ENCODE peak calls at places on chromosomes 12 and 14, in eight cellular contexts. Y, N, G, O, R, H, T and U are unnamed samples.

GRCh38 chr14:53792909-53793308 is 163.7 kb downstream of the BMP4 start:
- DNase-seq in O (no peak), T (no peak), N (no peak), H (no peak), Y (no peak), R (no peak), G (no peak), U (no peak)

GRCh38 chr14:76480426-76480825 is 104.5 kb downstream of the ESRRB start:
- DNase-seq in O (no peak), G (no peak), T (no peak), H (no peak), N (no peak), R (no peak), Y (no peak), U (no peak)

GRCh38 chr12:67280572-67280971 is 11.4 kb downstream of the CAND1 start:
- DNase-seq in R (no peak), Y (no peak), T (no peak), H (no peak), G (no peak), O (no peak), N (no peak), U (no peak)

GRCh38 chr14:21940887-21941855 is 267.6 kb upstream of the OR4E1 start:
- DNase-seq in H (peak; percentile 7), R (no peak), O (peak; percentile 24), G (no peak), N (peak; percentile 2), T (peak; percentile 55), Y (peak; percentile 18), U (no peak)

GRCh38 chr12:2385529-2385928 is 332.7 kb downstream of the CACNA1C start:
- DNase-seq in R (no peak), O (no peak), T (no peak), G (no peak), Y (no peak), N (no peak), H (no peak), U (no peak)

GRCh38 chr14:102474934-102475333 is 34.6 kb downstream of the ANKRD9 start:
- DNase-seq in Y (no peak), H (peak; percentile 95), R (no peak), O (no peak), N (peak; percentile 80), T (no peak), G (peak; percentile 86), U (no peak)

GRCh38 chr12:25648460-25648859 is 95.4 kb upstream of the LMNTD1 start:
- DNase-seq in O (peak; percentile 56), N (peak; percentile 73), Y (peak; percentile 24), H (peak; percentile 50), G (peak; percentile 58), R (no peak), T (no peak), U (no peak)

GRCh38 chr12:104626069-104626690 is 169.4 kb downstream of the CHST11 start:
- DNase-seq in H (no peak), G (no peak), Y (no peak), T (no peak), N (no peak), O (no peak), R (no peak), U (no peak)

GRCh38 chr14:58731465-58732330 is 93.9 kb downstream of the DACT1 start:
- DNase-seq in G (no peak), H (no peak), O (peak; percentile 96), R (no peak), N (peak; percentile 99), Y (peak; percentile 24), T (no peak), U (no peak)

GRCh38 chr12:70733385-70733784 is 96.2 kb upstream of the PTPRB start:
- DNase-seq in T (peak; percentile 63), H (no peak), G (no peak), Y (peak; percentile 71), R (no peak), N (peak; percentile 67), O (peak; percentile 76), U (no peak)

GRCh38 chr12:54017027-54017788 is 8.4 kb downstream of the HOXC8 start:
- DNase-seq in N (no peak), T (no peak), G (peak; percentile 61), O (no peak), H (no peak), Y (peak; percentile 83), R (no peak), U (no peak)

GRCh38 chr14:75879031-75879430 is 102.8 kb downstream of the TGFB3 start:
- DNase-seq in T (no peak), O (no peak), G (no peak), R (no peak), N (peak; percentile 97), H (no peak), Y (no peak), U (no peak)

GRCh38 chr12:123047289-123047688 is 66.8 kb downstream of the ARL6IP4 start:
- DNase-seq in Y (no peak), N (no peak), T (no peak), H (no peak), O (no peak), G (no peak), R (no peak), U (no peak)

GRCh38 chr12:6949063-6949594 is 2.0 kb upstream of the PTPN6 start:
- DNase-seq in N (no peak), T (no peak), H (no peak), O (no peak), R (no peak), G (peak; percentile 34), Y (no peak), U (peak; percentile 34)

DNA sequence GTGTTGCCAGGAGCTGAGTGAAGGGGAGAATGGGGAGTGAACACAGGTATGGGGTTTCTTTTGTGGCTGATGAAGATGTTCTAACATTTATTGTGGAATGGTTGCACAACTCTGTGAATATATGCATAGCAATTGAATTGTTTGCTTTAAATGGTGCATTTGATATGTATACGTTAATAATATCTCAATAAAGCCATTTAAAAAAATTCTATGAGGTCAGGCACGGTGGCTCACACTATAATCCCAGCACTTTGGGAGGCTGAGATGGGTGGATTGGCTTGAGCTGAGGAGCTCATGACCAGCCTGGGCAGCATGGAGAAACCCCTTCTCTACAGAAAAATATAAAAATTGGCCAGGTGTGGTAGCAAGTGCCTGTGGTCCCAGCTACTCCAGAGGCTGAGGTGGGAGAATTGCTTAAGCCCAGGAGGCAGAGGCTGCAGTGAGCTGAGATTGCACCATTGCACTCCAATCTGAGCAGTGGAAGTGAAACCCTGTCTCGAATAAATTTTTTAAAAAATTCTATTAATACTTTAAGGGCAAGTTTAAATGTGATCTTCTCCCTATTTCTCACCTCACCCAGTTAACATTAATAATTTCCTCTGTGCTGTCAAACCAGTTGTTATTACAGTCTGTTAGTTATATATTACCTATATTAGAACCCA is 65.3 kb downstream of the DENND5B start:
- DNase-seq in O (no peak), R (no peak), H (no peak), Y (no peak), T (no peak), G (no peak), N (no peak), U (no peak)
- H3K27ac ChIP-seq in O (no peak overlapping the region), R (no peak overlapping the region), H (no peak overlapping the region), Y (peak overlapping the region; percentile 94), T (no peak overlapping the region), G (no peak overlapping the region), N (no peak overlapping the region), U (no peak overlapping the region)

DNA sequence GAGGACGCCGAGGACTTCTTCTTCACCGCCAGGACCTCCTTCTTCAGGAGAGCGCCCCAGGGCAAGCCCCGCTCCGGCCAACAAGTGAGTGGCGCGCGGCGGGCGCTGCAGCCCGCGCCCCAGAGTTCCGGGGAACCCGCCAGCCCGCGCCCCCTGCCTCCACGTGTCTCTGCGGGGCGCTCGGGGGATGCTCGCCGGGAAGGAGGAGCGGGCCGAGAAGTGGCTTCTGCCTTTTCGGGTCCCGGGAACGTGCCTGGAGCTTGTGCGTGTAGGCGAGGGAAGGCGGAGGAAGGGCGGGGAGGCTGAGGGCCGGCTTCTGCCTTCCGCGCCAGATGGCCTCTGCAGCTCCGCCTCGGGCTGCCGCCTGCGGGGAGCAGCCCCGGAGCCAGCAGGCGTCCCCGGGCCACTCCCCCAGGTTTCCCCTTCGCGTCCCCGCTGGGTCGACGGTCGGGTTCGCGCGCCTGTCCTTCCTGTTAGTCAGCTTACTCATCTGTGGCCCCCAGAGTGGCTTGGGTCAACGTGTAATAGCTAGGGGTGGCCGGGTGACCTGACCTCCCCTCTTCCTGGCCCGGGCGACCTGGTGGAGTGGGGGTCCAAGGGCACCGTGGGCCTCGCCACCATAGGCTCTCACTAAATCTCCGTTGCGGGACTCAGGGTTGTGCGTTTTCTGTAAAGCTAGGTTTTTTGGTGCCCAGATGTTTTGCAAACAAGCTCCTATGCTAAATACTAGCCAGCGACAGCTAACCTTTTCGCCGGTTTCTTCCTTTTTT is 550 bp downstream of the RASSF3 start:
- DNase-seq in T (peak; percentile 44), H (peak; percentile 52), G (peak; percentile 66), Y (peak; percentile 49), R (no peak), N (peak; percentile 50), O (no peak), U (peak; percentile 78)
- TF ChIP-seq POLR2A in T (peak; percentile 44), H (no peak), G (no peak), Y (no peak), R (no peak), N (no peak), O (no peak), U (peak; percentile 31)

GRCh38 chr12:50271724-50272247 is 11.5 kb downstream of the LIMA1 start:
- DNase-seq in N (peak; percentile 55), Y (no peak), G (peak; percentile 30), O (no peak), R (no peak), T (peak; percentile 88), H (no peak), U (no peak)

GRCh38 chr12:50276068-50276467 is 7.3 kb downstream of the LIMA1 start:
- DNase-seq in H (no peak), O (no peak), R (no peak), G (peak; percentile 31), Y (no peak), T (no peak), N (no peak), U (no peak)

GRCh38 chr12:50276912-50277671 is 6.2 kb downstream of the LIMA1 start:
- DNase-seq in H (no peak), R (no peak), G (no peak), N (peak; percentile 23), O (no peak), Y (no peak), T (no peak), U (no peak)

DNA sequence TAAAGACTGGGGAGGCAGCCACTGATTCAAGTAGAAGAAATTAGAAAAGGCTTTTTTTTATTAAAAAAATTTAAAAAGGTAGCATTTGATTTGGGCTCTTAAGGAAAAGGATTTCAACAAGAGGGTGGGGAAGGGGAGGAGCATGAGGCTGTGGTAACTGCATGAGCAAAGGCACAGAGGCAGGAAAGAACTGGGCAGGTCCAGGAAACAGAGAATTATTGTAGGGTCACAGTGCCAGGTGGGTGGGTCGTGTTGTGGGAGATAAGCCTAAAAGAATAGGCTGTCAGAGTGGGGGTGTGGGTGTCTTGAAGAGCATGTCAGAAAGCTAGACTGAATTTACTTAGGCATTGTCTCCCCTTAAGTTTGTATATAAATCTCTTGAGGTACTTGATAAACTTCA is 7.8 kb downstream of the LIMA1 start:
- DNase-seq in R (no peak), Y (no peak), N (no peak), O (no peak), T (no peak), G (peak; percentile 61), H (no peak), U (no peak)
- H3K9me3 ChIP-seq in R (no peaks in the 10 kb centered on the region), Y (no peaks in the 10 kb centered on the region), N (no peaks in the 10 kb centered on the region), O (no peaks in the 10 kb centered on the region), T (no peaks in the 10 kb centered on the region), G (no peaks in the 10 kb centered on the region), H (no peaks in the 10 kb centered on the region), U (no peaks in the 10 kb centered on the region)

DNA sequence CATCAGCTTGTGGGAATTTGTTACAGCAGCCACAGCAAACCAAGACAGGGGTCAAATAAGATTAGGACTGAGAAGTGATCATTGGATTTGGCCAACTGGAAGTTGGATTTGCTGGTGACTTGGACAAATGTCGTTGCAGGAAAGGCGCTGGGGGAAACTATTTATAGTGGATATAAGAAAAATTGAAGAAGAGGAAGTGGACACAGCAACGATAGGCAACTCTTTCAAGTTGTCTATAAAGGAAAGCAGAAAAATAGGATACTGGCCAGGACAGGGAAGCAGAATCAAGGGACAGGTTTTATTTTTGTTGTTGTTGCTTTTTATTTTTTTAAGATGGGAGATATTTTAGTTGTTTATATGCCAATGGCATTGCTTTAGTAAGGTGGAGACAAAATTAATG is 56.2 kb upstream of the RTRAF start:
- DNase-seq in G (no peak), T (no peak), Y (no peak), R (no peak), O (no peak), N (no peak), H (no peak), U (no peak)
- H3K27ac ChIP-seq in G (no peak overlapping the region), T (no peak overlapping the region), Y (no peak overlapping the region), R (no peak overlapping the region), O (no peak overlapping the region), N (no peak overlapping the region), H (no peak overlapping the region), U (no peak overlapping the region)